ENCODE peak calls at places on chromosomes 12 and 14, in ten cellular contexts. O is posterior cingulate gyrus; G is H4; U is EH; J is activated CD8-positive, alpha-beta memory T cell treated with anti-CD3 and anti-CD28 coated beads for 4 hours; B is bronchial epithelial cell; Z is LoVo; X is CD4-positive, alpha-beta memory T cell; Q is endothelial cell; A is stimulated activated CD4-positive, alpha-beta T cell treated with anti-CD3 and anti-CD28 coated beads, Interleukin-15, amount 100 ng/mL, for 1 hour. L is an unnamed sample.
A peak's percentile ranks its signal among the peaks of the same experiment; 100 is the strongest.

GRCh38 chr12:129753596-129753995 is 150.2 kb downstream of the TMEM132D start:
- DNase-seq in O (no peak), G (no peak), U (peak; percentile 0), J (no peak), B (peak; percentile 5), Z (no peak), X (no peak), Q (no peak), A (no peak), L (no peak)

GRCh38 chr12:45017916-45018315 is 33.0 kb downstream of the DBX2 start:
- DNase-seq in O (no peak), G (no peak), U (no peak), J (no peak), B (peak; percentile 11), Z (no peak), X (no peak), Q (no peak), A (no peak), L (no peak)

GRCh38 chr12:11067514-11067913 is 5.4 kb upstream of the TAS2R46 start:
- DNase-seq in O (no peak), G (no peak), U (peak; percentile 31), J (no peak), B (no peak), Z (no peak), X (peak; percentile 25), Q (no peak), A (no peak), L (peak; percentile 3)

GRCh38 chr12:119479121-119479561 is 114.4 kb upstream of the TMEM233 start:
- DNase-seq in O (no peak), G (peak; percentile 7), U (no peak), J (no peak), B (no peak), Z (no peak), X (no peak), Q (no peak), A (no peak), L (no peak)

GRCh38 chr14:69945905-69946304 is 66.7 kb downstream of the SMOC1 start:
- DNase-seq in O (no peak), G (no peak), U (peak; percentile 3), J (no peak), B (no peak), Z (peak; percentile 17), X (no peak), Q (no peak), A (no peak), L (no peak)

GRCh38 chr14:99452968-99453367 is 27.7 kb downstream of the SETD3 start:
- DNase-seq in O (no peak), G (no peak), U (no peak), J (no peak), B (no peak), Z (no peak), X (no peak), Q (no peak), A (no peak), L (no peak)

GRCh38 chr14:100587763-100588411 is 670 bp upstream of the BEGAIN start:
- DNase-seq in O (no peak), G (no peak), U (no peak), J (no peak), B (no peak), Z (no peak), X (no peak), Q (no peak), A (no peak), L (no peak)

GRCh38 chr12:43863770-43864366 is 28.0 kb downstream of the TMEM117 start:
- DNase-seq in O (no peak), G (no peak), U (no peak), J (no peak), B (no peak), Z (no peak), X (no peak), Q (no peak), A (no peak), L (no peak)

GRCh38 chr12:24075650-24076049 is 126.2 kb upstream of the SOX5 start:
- DNase-seq in O (no peak), G (no peak), U (no peak), J (no peak), B (no peak), Z (no peak), X (no peak), Q (no peak), A (no peak), L (no peak)

L was measured in hypothalamus.